ENCODE peak calls at places on chromosomes 11 and 22, in seven cellular contexts. I is bronchial epithelial cell; E is CD8-positive, alpha-beta T cell; M is stomach; S is hepatocyte; V is mesothelial cell of epicardium; Q is foreskin fibroblast. G is an unnamed sample.

GRCh38 chr11:907668-908067 is 2.9 kb downstream of the CHID1 start:
- DNase-seq in I (no peak), E (no peak), M (no peak), S (no peak), V (no peak), Q (no peak), G (no peak)

GRCh38 chr11:65262381-65262680 is 569 bp downstream of the POLA2 start:
- DNase-seq in I (no peak), E (no peak), M (peak), S (no peak), V (no peak), Q (no peak), G (peak)

GRCh38 chr11:5123802-5124521 is 14.2 kb downstream of the OR52A5 start:
- DNase-seq in I (peak), E (peak), M (peak), S (peak), V (no peak), Q (peak), G (no peak)

GRCh38 chr22:17199131-17199731 is 20.0 kb downstream of the ADA2 start:
- DNase-seq in I (no peak), E (no peak), M (no peak), S (peak), V (no peak), Q (peak), G (no peak)

GRCh38 chr11:71283960-71284359 is 31.6 kb upstream of the SHANK2 start:
- DNase-seq in I (peak), E (no peak), M (peak), S (peak), V (no peak), Q (no peak), G (no peak)

GRCh38 chr11:709109-709997 is 3.3 kb downstream of the EPS8L2 start:
- DNase-seq in I (no peak), E (no peak), M (no peak), S (peak), V (no peak), Q (no peak), G (no peak)

GRCh38 chr11:117378966-117379865 is 51.6 kb downstream of the CEP164 start:
- DNase-seq in I (peak), E (no peak), M (no peak), S (no peak), V (no peak), Q (no peak), G (no peak)

GRCh38 chr22:42962295-42963230 is 52.4 kb downstream of the PACSIN2 start:
- DNase-seq in I (no peak), E (no peak), M (peak), S (peak), V (no peak), Q (no peak), G (no peak)

GRCh38 chr11:3837793-3838192 is 3.0 kb downstream of the RHOG start:
- DNase-seq in I (no peak), E (no peak), M (peak), S (no peak), V (no peak), Q (peak), G (no peak)

GRCh38 chr11:71342116-71342515 is 89.7 kb upstream of the SHANK2 start:
- DNase-seq in I (peak), E (no peak), M (no peak), S (no peak), V (no peak), Q (no peak), G (no peak)

GRCh38 chr11:73660497-73661034 is 14.2 kb downstream of the PLEKHB1 start:
- DNase-seq in I (no peak), E (no peak), M (no peak), S (no peak), V (no peak), Q (no peak), G (no peak)

GRCh38 chr22:46763051-46763705 is 728 bp downstream of the TBC1D22A start:
- DNase-seq in I (no peak), E (no peak), M (no peak), S (no peak), V (no peak), Q (no peak), G (no peak)

GRCh38 chr11:5043385-5043784 is 2.9 kb upstream of the OR52J3 start:
- DNase-seq in I (peak), E (no peak), M (no peak), S (no peak), V (no peak), Q (no peak), G (no peak)

GRCh38 chr22:50246242-50247175 is 1.7 kb upstream of the TUBGCP6 start:
- DNase-seq in I (no peak), E (no peak), M (no peak), S (no peak), V (no peak), Q (no peak), G (no peak)

GRCh38 chr11:79906189-79906588 is 465.4 kb upstream of the TENM4 start:
- DNase-seq in I (no peak), E (no peak), M (no peak), S (no peak), V (no peak), Q (no peak), G (no peak)

GRCh38 chr11:62439785-62440602 is 21.2 kb downstream of the SCGB1A1 start:
- DNase-seq in I (no peak), E (no peak), M (no peak), S (no peak), V (no peak), Q (peak), G (no peak)

GRCh38 chr11:8298801-8299786 is 35.4 kb upstream of the LMO1 start:
- DNase-seq in I (no peak), E (no peak), M (peak), S (no peak), V (no peak), Q (no peak), G (no peak)

GRCh38 chr22:49599039-49599438 is 228.6 kb downstream of the BRD1 start:
- DNase-seq in I (no peak), E (no peak), M (no peak), S (no peak), V (no peak), Q (no peak), G (no peak)

GRCh38 chr11:74084796-74085541 is 76.1 kb upstream of the UCP3 start:
- DNase-seq in I (no peak), E (no peak), M (no peak), S (no peak), V (no peak), Q (no peak), G (no peak)

GRCh38 chr11:76835928-76836612 is 24.6 kb upstream of the ACER3 start:
- DNase-seq in I (peak), E (no peak), M (peak), S (peak), V (no peak), Q (peak), G (no peak)

GRCh38 chr11:44775366-44776356 is 48.9 kb downstream of the TSPAN18 start:
- DNase-seq in I (peak), E (peak), M (peak), S (peak), V (no peak), Q (no peak), G (peak)

GRCh38 chr11:45393826-45394225 is 107.7 kb upstream of the SYT13 start:
- DNase-seq in I (no peak), E (no peak), M (no peak), S (no peak), V (no peak), Q (no peak), G (no peak)

GRCh38 chr11:67024966-67025365 is 2.0 kb downstream of the SYT12 start:
- DNase-seq in I (peak), E (no peak), M (no peak), S (no peak), V (no peak), Q (no peak), G (no peak)

GRCh38 chr22:43188829-43189545 is 2.1 kb upstream of the TTLL12 start:
- DNase-seq in I (no peak), E (no peak), M (no peak), S (no peak), V (no peak), Q (no peak), G (no peak)

GRCh38 chr11:32391479-32391878 is 43.9 kb downstream of the WT1 start:
- DNase-seq in I (no peak), E (no peak), M (no peak), S (no peak), V (no peak), Q (no peak), G (no peak)

GRCh38 chr22:43561421-43562178 is 149.8 kb downstream of the MPPED1 start:
- DNase-seq in I (no peak), E (no peak), M (no peak), S (no peak), V (no peak), Q (no peak), G (no peak)

GRCh38 chr22:22700631-22701030 is 56.2 kb downstream of the GGTLC2 start:
- DNase-seq in I (no peak), E (no peak), M (no peak), S (no peak), V (no peak), Q (no peak), G (no peak)

GRCh38 chr11:42319926-42320325 is 860.5 kb upstream of the LRRC4C start:
- DNase-seq in I (no peak), E (no peak), M (no peak), S (no peak), V (no peak), Q (no peak), G (no peak)

GRCh38 chr11:76209671-76209955 is 3.3 kb upstream of the WNT11 start:
- DNase-seq in I (no peak), E (no peak), M (no peak), S (no peak), V (no peak), Q (no peak), G (no peak)

GRCh38 chr11:12159351-12160099 is 49.1 kb downstream of the MICAL2 start:
- DNase-seq in I (peak), E (no peak), M (no peak), S (peak), V (no peak), Q (peak), G (no peak)

GRCh38 chr22:19082793-19083192 is 39.4 kb downstream of the DGCR2 start:
- DNase-seq in I (no peak), E (no peak), M (no peak), S (no peak), V (no peak), Q (no peak), G (no peak)

GRCh38 chr22:44180706-44181032 is at the start of gene PARVG:
- DNase-seq in I (peak), E (peak), M (no peak), S (peak), V (no peak), Q (no peak), G (no peak)

GRCh38 chr11:73274722-73275380 is 2.7 kb downstream of the P2RY6 start:
- DNase-seq in I (no peak), E (no peak), M (no peak), S (no peak), V (no peak), Q (no peak), G (no peak)

GRCh38 chr11:45146072-45147016 is at the start of gene PRDM11:
- DNase-seq in I (peak), E (no peak), M (peak), S (peak), V (peak), Q (peak), G (no peak)

GRCh38 chr11:109937968-109938367 is 155.2 kb upstream of the ZC3H12C start:
- DNase-seq in I (no peak), E (no peak), M (no peak), S (no peak), V (no peak), Q (no peak), G (no peak)

GRCh38 chr11:109934151-109934550 is 159.0 kb upstream of the ZC3H12C start:
- DNase-seq in I (no peak), E (no peak), M (no peak), S (no peak), V (no peak), Q (no peak), G (no peak)

GRCh38 chr11:109940816-109941215 is 152.4 kb upstream of the ZC3H12C start:
- DNase-seq in I (peak), E (no peak), M (no peak), S (peak), V (no peak), Q (peak), G (no peak)

DNA sequence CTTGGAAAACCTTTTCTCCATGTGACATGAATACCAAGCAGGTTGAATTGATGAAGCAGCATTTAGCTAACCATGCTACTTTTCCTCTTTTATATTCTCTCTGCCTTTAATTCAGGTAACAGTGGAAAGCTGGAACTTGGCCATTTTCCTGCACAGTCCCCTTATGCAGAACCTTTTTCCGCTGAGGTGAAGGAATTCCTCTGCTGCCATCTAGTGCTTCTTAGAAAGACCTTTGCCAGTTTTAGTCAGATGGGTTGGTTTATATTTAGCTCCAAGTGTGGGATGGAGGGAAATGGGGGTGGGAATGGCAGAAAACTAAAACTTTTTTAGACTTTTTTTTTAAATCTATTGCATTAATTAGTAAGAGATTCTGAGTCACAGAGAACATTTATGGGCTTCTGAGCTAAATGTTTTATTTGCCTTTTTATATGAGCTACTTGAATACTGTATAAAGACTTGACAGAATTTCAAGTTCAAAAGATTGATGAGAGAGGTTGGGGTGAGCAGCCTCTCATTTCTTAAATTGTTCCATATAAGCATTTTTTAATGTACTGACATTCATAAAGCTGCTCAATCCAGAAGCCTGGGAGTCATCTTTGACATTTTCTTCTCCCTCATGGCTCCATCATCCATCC is 153.9 kb upstream of the ZC3H12C start:
- DNase-seq in I (peak), E (no peak), M (no peak), S (peak), V (no peak), Q (peak), G (no peak)
- TF ChIP-seq CTCF in I (peak), E (no peak), M (no peak), S (peak), V (peak), Q (peak), G (no peak)

DNA sequence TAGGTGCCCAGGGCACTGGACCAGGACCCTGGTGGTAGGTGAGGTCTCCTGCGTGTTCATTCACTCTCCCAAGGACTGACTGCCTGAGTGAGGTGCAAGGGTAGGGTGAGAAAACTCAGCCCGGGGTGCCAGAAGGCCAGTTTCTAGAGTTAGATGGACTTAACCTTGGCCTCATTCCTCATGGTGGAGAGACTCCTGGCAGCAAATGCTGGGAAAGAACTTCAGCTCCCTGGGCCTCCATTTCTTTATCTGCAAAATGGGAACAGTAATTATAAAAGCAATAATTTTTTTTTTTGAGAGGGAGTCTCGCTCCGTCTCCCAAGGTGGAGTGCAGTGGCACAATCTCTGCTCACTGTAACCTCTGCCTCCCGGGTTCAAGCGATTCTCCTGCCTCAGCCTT is 47.7 kb downstream of the TRIOBP start:
- DNase-seq in I (no peak), E (no peak), M (no peak), S (no peak), V (no peak), Q (no peak), G (no peak)
- TF ChIP-seq CTCF in I (no peak), E (no peak), M (no peak), S (no peak), V (no peak), Q (no peak), G (no peak)

GRCh38 chr22:37225481-37225880 is 13.2 kb upstream of the SSTR3 start:
- DNase-seq in I (no peak), E (no peak), M (no peak), S (no peak), V (no peak), Q (no peak), G (no peak)
- TF ChIP-seq CTCF in I (no peak), E (no peak), M (no peak), S (peak), V (no peak), Q (peak), G (no peak)

GRCh38 chr22:28937206-28938025 is 54.0 kb downstream of the ZNRF3 start:
- DNase-seq in I (no peak), E (no peak), M (no peak), S (no peak), V (no peak), Q (no peak), G (no peak)
- TF ChIP-seq CTCF in I (no peak), E (no peak), M (no peak), S (no peak), V (no peak), Q (no peak), G (no peak)